ENCODE peak calls at places on chromosomes 2 and 18, in five cellular contexts. E is K562, V is stomach, W is gastrocnemius medialis, U is A549. J is an unnamed sample. For H3K4me1, the result is how much of the 10 kb centered on the place peaks cover.

GRCh38 chr2:68918497-68918896 is 34.2 kb downstream of the GKN2 start:
- DNase-seq in E (no peak), W (no peak), U (peak), V (no peak), J (no peak)

GRCh38 chr18:23735021-23735464 is 45.8 kb downstream of the LAMA3 start:
- DNase-seq in W (no peak), U (peak), E (no peak), V (no peak), J (no peak)

GRCh38 chr2:18630101-18630500 is 40.7 kb upstream of the NT5C1B start:
- DNase-seq in W (no peak), V (no peak), E (no peak), U (no peak), J (no peak)

GRCh38 chr2:173048530-173048900 is 27.1 kb upstream of the MAP3K20 start:
- DNase-seq in U (no peak), W (no peak), V (no peak), E (no peak), J (no peak)

GRCh38 chr2:111117666-111118454 is 2.9 kb upstream of the BCL2L11 start:
- DNase-seq in E (no peak), V (peak), W (peak), U (peak), J (peak)

GRCh38 chr2:71154798-71155197 is 24.4 kb downstream of the MPHOSPH10 start:
- DNase-seq in V (no peak), U (peak), W (no peak), E (peak), J (no peak)

GRCh38 chr2:170530284-170530745 is 184.8 kb upstream of the SP5 start:
- DNase-seq in V (peak), U (peak), W (peak), E (no peak), J (peak)

GRCh38 chr2:199465988-199466703 is 8.4 kb upstream of the SATB2 start:
- DNase-seq in V (no peak), W (no peak), U (no peak), E (no peak), J (no peak)

GRCh38 chr2:233242231-233242917 is 9.1 kb upstream of the ATG16L1 start:
- DNase-seq in W (no peak), E (no peak), V (no peak), U (no peak), J (no peak)

GRCh38 chr2:101040761-101041160 is 38.7 kb downstream of the RPL31 start:
- DNase-seq in U (no peak), V (no peak), E (no peak), W (no peak), J (no peak)

GRCh38 chr18:31301201-31301655 is 16.7 kb upstream of the DSG1 start:
- DNase-seq in E (no peak), V (no peak), W (no peak), U (peak), J (no peak)

GRCh38 chr18:13145636-13146190 is 72.8 kb upstream of the LDLRAD4 start:
- DNase-seq in E (no peak), V (no peak), W (no peak), U (no peak), J (no peak)

GRCh38 chr18:14945286-14945685 is 197.3 kb downstream of the ANKRD30B start:
- DNase-seq in U (no peak), V (no peak), W (no peak), E (no peak), J (peak)

GRCh38 chr2:43127208-43127940 is 99.0 kb downstream of the ZFP36L2 start:
- DNase-seq in E (peak), W (peak), U (peak), V (peak), J (peak)

GRCh38 chr2:8424997-8425900 is 256.6 kb upstream of the ID2 start:
- DNase-seq in E (no peak), U (no peak), V (no peak), W (no peak), J (no peak)

GRCh38 chr2:120625865-120626560 is 109.7 kb upstream of the GLI2 start:
- DNase-seq in U (no peak), W (no peak), E (no peak), V (peak), J (no peak)

GRCh38 chr2:126409850-126410249 is 246.1 kb upstream of the GYPC start:
- DNase-seq in E (no peak), V (no peak), W (no peak), U (no peak), J (no peak)

DNA sequence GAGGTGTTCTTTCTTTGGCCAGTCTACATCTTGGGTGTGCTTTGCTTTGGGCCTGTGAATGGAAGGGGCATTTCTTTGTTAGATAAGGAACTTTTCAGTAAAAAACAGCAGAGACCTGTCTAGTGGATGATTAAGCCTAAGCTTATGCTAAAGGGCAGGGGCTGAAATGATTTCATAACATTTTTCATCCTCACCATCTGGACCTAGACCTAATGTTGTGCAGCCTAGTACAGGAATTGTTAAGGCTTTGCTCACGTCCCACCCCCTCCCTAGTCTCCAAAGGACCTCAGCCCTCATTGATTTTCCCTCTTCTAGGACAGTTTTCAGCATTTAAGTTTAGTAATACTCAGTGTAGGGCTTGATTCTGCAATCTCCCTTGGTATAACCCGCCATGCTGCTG is 111.8 kb downstream of the PRKCE start:
- DNase-seq in U (no peak), V (no peak), E (no peak), W (no peak), J (no peak)
- H3K4me1 ChIP-seq in U (under half), V (under half), E (under half), W (under half), J (under half)

DNA sequence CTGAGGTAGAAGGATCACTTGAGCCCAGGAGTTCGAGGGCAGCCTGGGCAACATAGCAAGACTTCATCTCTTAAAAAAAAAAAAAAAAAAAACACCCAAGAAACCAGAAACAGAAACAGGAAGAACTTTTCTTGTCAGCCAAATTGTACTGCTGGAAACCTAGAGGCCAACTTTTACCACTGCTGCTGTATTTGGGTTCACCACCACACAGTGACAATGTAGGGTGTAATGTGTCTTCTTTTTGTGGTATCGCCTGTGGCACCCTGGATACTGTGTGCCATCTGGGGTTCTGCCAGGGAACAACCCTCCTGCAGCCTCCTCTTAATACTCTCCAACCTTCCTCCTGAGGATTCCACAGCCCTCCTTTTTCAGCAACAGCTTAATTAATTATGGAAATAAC is 72.6 kb downstream of the STK39 start:
- DNase-seq in E (no peak), V (no peak), U (no peak), W (no peak), J (no peak)
- H3K4me3 ChIP-seq in E (no peak), V (no peak), U (no peak), W (no peak), J (no peak)

DNA sequence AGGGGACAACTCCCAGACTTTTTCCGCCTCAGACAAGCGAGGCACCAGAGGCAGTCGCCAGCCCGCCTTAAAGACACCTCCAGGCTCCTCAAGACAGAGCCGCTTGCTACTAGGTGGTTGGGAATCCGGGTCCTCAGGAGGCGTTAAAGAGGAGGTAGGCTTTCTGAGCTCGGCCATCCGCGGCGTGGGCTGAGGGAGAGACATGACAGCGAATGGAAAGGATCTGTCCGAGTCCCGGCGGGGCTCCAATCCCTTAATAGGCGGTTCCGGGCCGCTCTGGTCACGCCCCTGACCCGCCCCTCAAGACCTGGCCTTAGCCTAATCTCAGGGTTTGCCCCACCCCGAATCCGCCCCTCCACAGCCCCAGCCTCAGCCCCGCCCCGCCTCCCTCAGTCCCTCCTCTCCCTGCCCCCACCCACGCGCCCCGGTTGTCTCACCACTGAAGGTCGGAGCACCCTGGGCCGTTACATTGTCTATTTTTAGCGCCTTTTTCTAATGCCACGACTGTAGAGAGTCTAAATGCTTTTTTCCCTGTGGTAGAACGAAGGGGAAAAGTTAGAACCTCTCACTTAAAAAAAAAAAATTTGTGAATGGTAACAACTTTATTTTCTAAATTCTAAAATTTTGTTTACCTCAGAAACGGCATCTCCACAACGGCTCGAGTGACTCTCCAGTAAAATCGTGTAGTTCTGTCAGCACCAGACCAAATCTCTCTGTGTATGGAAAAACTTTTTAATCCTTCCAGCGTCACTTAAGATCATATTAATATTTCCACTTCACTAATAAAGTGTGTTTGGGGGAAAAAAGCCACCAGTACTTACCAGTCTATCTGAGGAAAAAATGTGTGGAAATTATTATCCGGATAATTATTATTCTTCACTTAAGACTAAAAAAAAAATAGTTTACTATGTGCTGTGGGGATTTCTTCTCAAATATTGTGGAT is at the start of gene RAD51AP2:
- DNase-seq in V (peak), W (peak), U (peak), E (peak), J (peak)
- TF ChIP-seq POLR2A in V (no peak), W (peak), U (no peak), E (peak), J (no peak)

DNA sequence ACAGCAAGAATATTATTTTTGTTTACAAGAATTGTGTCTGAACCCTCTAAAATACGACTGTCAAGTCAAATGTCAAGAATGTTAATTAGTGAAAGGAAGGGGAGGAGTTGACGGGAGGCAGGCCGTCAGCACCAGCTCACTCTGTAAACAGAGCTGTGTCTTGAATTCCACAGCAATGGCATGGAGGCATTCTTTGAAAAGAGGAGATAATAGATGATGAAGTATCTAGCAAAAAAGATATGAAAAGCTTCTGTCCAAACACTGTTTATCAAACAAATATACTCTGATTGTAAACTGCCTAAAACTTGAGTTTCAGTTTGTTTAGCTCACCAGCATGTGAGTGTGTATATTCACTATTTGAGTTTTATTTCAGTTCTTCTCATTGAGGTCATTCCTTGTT is 94.6 kb upstream of the CDC42EP3 start:
- DNase-seq in V (no peak), E (no peak), W (no peak), U (peak), J (no peak)
- H3K4me1 ChIP-seq in V (under half), E (under half), W (under half), U (half or more), J (under half)

GRCh38 chr2:202909394-202910192 is 1.9 kb downstream of the WDR12 start:
- DNase-seq in U (no peak), V (no peak), E (no peak), W (no peak), J (no peak)
- H3K4me3 ChIP-seq in U (peak), V (no peak), E (peak), W (no peak), J (no peak)

DNA sequence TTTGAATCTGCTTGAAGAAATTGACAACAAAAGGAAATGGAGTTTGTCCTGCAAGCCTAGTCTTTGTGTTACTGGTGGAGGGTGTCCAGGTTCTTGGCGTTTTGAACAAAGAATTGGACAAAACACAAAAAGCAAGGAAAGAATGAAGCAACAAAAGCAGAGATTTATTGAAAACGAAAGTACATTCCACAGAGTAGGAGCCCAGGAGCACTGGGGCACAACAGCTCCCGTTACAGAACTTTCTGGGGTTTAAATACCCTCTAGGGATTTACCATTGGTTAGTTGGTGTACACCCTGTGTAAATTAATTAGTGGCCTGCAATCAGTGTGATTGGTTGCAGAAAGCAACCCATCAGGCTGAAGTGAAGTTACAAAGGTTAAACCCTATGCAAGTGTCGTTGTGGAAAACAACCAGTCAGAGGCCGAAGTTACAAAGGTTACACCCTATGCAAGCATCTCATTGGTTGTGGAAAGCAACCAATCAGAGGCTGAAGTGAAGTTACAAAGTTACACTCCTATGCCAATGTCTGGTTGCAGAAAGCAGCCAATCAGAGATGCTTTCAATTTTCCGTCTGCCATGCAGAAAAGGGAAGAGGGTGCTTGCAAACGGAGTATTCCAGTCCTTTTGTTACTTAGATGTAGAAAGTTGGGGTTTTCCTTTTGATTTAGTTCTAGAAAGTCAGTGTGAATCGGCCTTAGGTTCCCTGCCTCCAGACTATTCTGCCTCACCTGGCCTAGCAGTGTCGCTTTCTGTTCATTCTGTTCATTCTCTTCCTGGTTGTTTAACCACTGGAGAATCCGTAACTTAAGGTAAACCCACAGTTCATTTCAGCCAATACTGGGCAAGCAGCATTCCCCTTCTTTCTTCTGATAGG is 47.6 kb upstream of the PTH2R start:
- DNase-seq in V (no peak), W (no peak), U (no peak), E (no peak), J (no peak)
- TF ChIP-seq POLR2A in V (no peak), W (no peak), U (no peak), E (peak), J (no peak)

GRCh38 chr2:28754321-28754720 is 2.7 kb downstream of the PPP1CB start:
- DNase-seq in U (peak), V (no peak), W (no peak), E (peak), J (no peak)
- H3K4me1 ChIP-seq in U (half or more), V (half or more), W (half or more), E (under half), J (half or more)

DNA sequence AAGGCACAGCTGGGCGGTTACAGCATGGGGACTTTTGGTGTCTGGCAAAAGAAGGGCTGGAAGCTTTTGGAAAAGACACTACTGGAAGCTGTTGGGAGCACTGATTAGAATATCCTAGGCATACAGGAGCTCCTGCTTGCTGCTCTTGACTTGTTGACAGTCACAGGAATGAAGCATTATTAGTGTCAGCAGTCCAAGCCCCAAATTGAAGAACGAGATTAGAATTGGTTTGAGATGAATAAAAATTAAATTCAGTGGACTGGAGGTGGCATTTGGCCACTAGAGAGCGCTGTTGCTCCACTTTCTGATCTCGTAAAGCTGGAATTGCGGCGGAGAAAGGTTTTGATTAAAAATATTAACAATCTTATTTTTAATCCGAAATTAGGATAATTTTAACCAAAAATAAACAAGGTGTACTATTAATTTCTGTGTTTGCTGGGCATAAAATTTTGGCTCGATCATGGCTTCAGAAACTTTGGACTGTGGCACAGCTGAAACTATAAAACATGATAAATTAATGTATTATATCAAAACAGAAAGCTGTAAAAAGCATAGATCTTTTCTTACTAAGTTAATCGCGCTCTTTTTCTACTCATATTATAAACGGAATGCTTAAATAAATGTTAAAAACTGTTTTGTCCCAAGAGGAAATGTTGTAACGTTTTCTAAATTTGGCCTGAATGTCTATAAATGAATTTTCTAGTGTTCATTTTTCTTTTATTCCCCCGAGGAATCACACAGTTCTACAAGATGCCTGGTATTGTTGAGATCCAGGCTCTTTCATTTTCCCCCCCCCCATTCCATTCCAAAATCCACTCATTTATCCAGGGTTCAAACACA is 2.4 kb upstream of the HOXD8 start:
- DNase-seq in U (peak), W (peak), E (peak), V (peak), J (peak)
- H3K4me3 ChIP-seq in U (no peak), W (no peak), E (no peak), V (no peak), J (no peak)

DNA sequence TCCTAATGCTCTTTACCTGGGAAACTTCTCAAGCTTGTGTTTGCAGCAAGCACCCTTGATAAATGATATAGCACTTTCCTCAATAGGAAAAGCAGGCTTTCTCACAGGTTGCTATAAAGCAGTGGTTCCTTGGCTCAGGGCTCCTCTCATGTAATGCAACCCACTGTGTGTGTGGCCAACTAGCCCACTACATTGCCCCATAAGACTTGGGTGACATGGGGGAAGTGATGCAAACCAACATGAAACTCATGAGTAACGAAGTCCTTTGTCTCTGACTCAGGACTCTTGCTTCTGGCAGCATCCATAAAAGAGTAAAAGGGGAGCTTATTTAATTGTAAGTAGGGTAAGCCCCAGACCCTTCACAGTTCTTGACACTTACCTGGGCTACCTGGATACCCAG is 106.9 kb downstream of the COL4A4 start:
- DNase-seq in U (no peak), W (no peak), V (no peak), E (no peak), J (no peak)
- TF ChIP-seq POLR2A in U (no peak), W (no peak), V (no peak), E (no peak), J (no peak)

DNA sequence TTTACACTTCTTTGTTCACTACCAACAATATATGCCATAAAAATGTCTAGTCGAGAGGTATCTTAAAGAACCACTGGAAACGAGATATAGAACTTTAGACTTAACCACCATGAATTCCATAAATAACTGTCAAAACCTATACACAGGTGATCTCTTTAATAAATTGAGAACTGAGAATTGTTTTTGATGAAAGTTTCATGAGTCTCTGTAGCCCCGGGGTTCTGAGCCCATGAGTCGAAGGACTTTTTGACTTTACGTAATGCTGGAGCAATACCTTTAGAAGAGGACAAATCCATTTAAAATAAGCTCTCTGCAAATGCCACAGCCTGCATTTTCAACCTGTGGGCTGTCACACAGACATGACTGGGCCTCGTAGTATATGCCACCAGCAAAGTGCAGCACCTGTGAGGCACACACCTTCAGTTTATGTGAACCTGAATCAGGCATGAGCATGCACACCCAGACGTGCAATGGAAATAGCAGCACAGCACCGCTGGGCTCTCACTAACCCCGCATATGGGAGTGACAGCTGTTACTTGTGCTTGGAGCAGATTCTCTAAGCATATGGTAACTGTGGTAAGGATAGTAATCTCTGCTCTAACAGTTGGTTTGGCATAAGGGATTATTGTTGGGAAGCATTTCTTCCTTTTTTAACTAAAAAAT is 383.2 kb downstream of the SOCS6 start:
- DNase-seq in W (no peak), E (no peak), U (no peak), V (no peak), J (no peak)
- H3K4me1 ChIP-seq in W (under half), E (under half), U (under half), V (under half), J (under half)

J was measured in Peyer's patch.